ENCODE peak calls at places on chromosome 3, in seven cellular contexts. One of them, this sample, is unnamed.

GRCh38 chr3:196968233-196969000 is at the start of gene PIGZ:
- DNase-seq in pancreas: peak; percentile 27
- DNase-seq in MM.1S: peak; percentile 70
- DNase-seq in testis: no peak
- DNase-seq in fibroblast of lung: peak; percentile 27
- DNase-seq in mammary epithelial cell: peak; percentile 30
- DNase-seq in breast epithelium: no peak
- DNase-seq in this sample: peak; percentile 77

GRCh38 chr3:29240248-29240647 is 40.6 kb upstream of the RBMS3 start:
- DNase-seq in mammary epithelial cell: peak; percentile 34
- DNase-seq in MM.1S: no peak
- DNase-seq in fibroblast of lung: peak; percentile 77
- DNase-seq in breast epithelium: no peak
- DNase-seq in pancreas: no peak
- DNase-seq in testis: no peak
- DNase-seq in this sample: no peak

GRCh38 chr3:12884104-12884742 is 42.9 kb upstream of the RPL32 start:
- DNase-seq in fibroblast of lung: peak; percentile 46
- DNase-seq in mammary epithelial cell: no peak
- DNase-seq in pancreas: no peak
- DNase-seq in testis: peak; percentile 64
- DNase-seq in MM.1S: no peak
- DNase-seq in breast epithelium: peak; percentile 48
- DNase-seq in this sample: no peak

GRCh38 chr3:42655980-42656679 is 2.6 kb downstream of the ZBTB47 start:
- DNase-seq in mammary epithelial cell: peak; percentile 24
- DNase-seq in fibroblast of lung: peak; percentile 70
- DNase-seq in MM.1S: no peak
- DNase-seq in pancreas: no peak
- DNase-seq in breast epithelium: no peak
- DNase-seq in testis: no peak
- DNase-seq in this sample: no peak

GRCh38 chr3:120708408-120708807 is 26.4 kb upstream of the HGD start:
- DNase-seq in breast epithelium: no peak
- DNase-seq in MM.1S: no peak
- DNase-seq in testis: no peak
- DNase-seq in pancreas: no peak
- DNase-seq in mammary epithelial cell: no peak
- DNase-seq in fibroblast of lung: no peak
- DNase-seq in this sample: no peak

GRCh38 chr3:133948996-133949395 is 53.3 kb upstream of the RAB6B start:
- DNase-seq in breast epithelium: no peak
- DNase-seq in pancreas: no peak
- DNase-seq in mammary epithelial cell: no peak
- DNase-seq in MM.1S: no peak
- DNase-seq in fibroblast of lung: no peak
- DNase-seq in testis: no peak
- DNase-seq in this sample: no peak

GRCh38 chr3:128322030-128323022 is 144.4 kb downstream of the DNAJB8 start:
- DNase-seq in mammary epithelial cell: peak; percentile 20
- DNase-seq in fibroblast of lung: peak; percentile 29
- DNase-seq in MM.1S: peak; percentile 11
- DNase-seq in testis: peak; percentile 71
- DNase-seq in breast epithelium: peak; percentile 7
- DNase-seq in pancreas: peak; percentile 73
- DNase-seq in this sample: peak; percentile 93

GRCh38 chr3:150180349-150180748 is 209.7 kb upstream of the PFN2 start:
- DNase-seq in pancreas: peak; percentile 57
- DNase-seq in fibroblast of lung: peak; percentile 78
- DNase-seq in MM.1S: no peak
- DNase-seq in breast epithelium: no peak
- DNase-seq in mammary epithelial cell: no peak
- DNase-seq in testis: no peak
- DNase-seq in this sample: no peak

GRCh38 chr3:16888785-16889607 is 4.2 kb downstream of the PLCL2 start:
- DNase-seq in MM.1S: peak; percentile 76
- DNase-seq in testis: no peak
- DNase-seq in breast epithelium: no peak
- DNase-seq in pancreas: no peak
- DNase-seq in fibroblast of lung: no peak
- DNase-seq in mammary epithelial cell: no peak
- DNase-seq in this sample: no peak

GRCh38 chr3:123791898-123792297 is 92.2 kb downstream of the MYLK start:
- DNase-seq in breast epithelium: no peak
- DNase-seq in testis: no peak
- DNase-seq in fibroblast of lung: peak; percentile 60
- DNase-seq in pancreas: no peak
- DNase-seq in MM.1S: no peak
- DNase-seq in mammary epithelial cell: no peak
- DNase-seq in this sample: no peak

GRCh38 chr3:190644766-190645165 is 130.9 kb downstream of the IL1RAP start:
- DNase-seq in fibroblast of lung: peak; percentile 48
- DNase-seq in mammary epithelial cell: peak; percentile 8
- DNase-seq in pancreas: no peak
- DNase-seq in MM.1S: no peak
- DNase-seq in testis: no peak
- DNase-seq in breast epithelium: no peak
- DNase-seq in this sample: no peak

GRCh38 chr3:178003756-178004155 is 532.5 kb upstream of the KCNMB2 start:
- DNase-seq in testis: no peak
- DNase-seq in mammary epithelial cell: peak; percentile 17
- DNase-seq in pancreas: no peak
- DNase-seq in fibroblast of lung: no peak
- DNase-seq in MM.1S: no peak
- DNase-seq in breast epithelium: no peak
- DNase-seq in this sample: no peak

GRCh38 chr3:123194552-123194951 is 7.2 kb upstream of the SEC22A start:
- DNase-seq in fibroblast of lung: no peak
- DNase-seq in testis: peak; percentile 20
- DNase-seq in mammary epithelial cell: no peak
- DNase-seq in MM.1S: no peak
- DNase-seq in breast epithelium: no peak
- DNase-seq in pancreas: no peak
- DNase-seq in this sample: peak; percentile 97

GRCh38 chr3:195460355-195460754 is 17.5 kb upstream of the ACAP2 start:
- DNase-seq in testis: no peak
- DNase-seq in fibroblast of lung: no peak
- DNase-seq in pancreas: no peak
- DNase-seq in mammary epithelial cell: no peak
- DNase-seq in breast epithelium: no peak
- DNase-seq in MM.1S: no peak
- DNase-seq in this sample: no peak

GRCh38 chr3:188090626-188091309 is 63.2 kb upstream of the LPP start:
- DNase-seq in mammary epithelial cell: no peak
- DNase-seq in fibroblast of lung: no peak
- DNase-seq in testis: no peak
- DNase-seq in pancreas: no peak
- DNase-seq in breast epithelium: no peak
- DNase-seq in MM.1S: peak; percentile 2
- DNase-seq in this sample: no peak
- H3K27ac ChIP-seq in mammary epithelial cell: no peak overlapping the region
- H3K27ac ChIP-seq in fibroblast of lung: no peak overlapping the region
- H3K27ac ChIP-seq in testis: no peak overlapping the region
- H3K27ac ChIP-seq in pancreas: no peak overlapping the region
- H3K27ac ChIP-seq in breast epithelium: no peak overlapping the region
- H3K27ac ChIP-seq in MM.1S: no peak overlapping the region
- H3K27ac ChIP-seq in this sample: no peak overlapping the region

GRCh38 chr3:99013077-99013476 is 111.6 kb upstream of the DCBLD2 start:
- DNase-seq in mammary epithelial cell: no peak
- DNase-seq in fibroblast of lung: no peak
- DNase-seq in breast epithelium: no peak
- DNase-seq in testis: no peak
- DNase-seq in pancreas: no peak
- DNase-seq in MM.1S: no peak
- DNase-seq in this sample: no peak
- TF ChIP-seq CTCF in mammary epithelial cell: no peak
- TF ChIP-seq CTCF in fibroblast of lung: peak; percentile 32
- TF ChIP-seq CTCF in breast epithelium: no peak
- TF ChIP-seq CTCF in testis: no peak
- TF ChIP-seq CTCF in pancreas: no peak
- TF ChIP-seq CTCF in MM.1S: no peak
- TF ChIP-seq CTCF in this sample: peak; percentile 42

GRCh38 chr3:73432723-73433032 is 192.1 kb downstream of the PDZRN3 start:
- DNase-seq in pancreas: no peak
- DNase-seq in mammary epithelial cell: no peak
- DNase-seq in MM.1S: no peak
- DNase-seq in breast epithelium: no peak
- DNase-seq in testis: no peak
- DNase-seq in fibroblast of lung: no peak
- DNase-seq in this sample: no peak
- H3K4me1 ChIP-seq in pancreas: no peaks in the 10 kb centered on the region
- H3K4me1 ChIP-seq in mammary epithelial cell: no peaks in the 10 kb centered on the region
- H3K4me1 ChIP-seq in MM.1S: peaks cover 3% of the 10 kb centered on the region
- H3K4me1 ChIP-seq in breast epithelium: peaks cover 7% of the 10 kb centered on the region
- H3K4me1 ChIP-seq in testis: peaks cover 3% of the 10 kb centered on the region
- H3K4me1 ChIP-seq in fibroblast of lung: peaks cover 3% of the 10 kb centered on the region
- H3K4me1 ChIP-seq in this sample: peaks cover 2% of the 10 kb centered on the region

GRCh38 chr3:14880486-14881179 is 61.9 kb downstream of the FGD5 start:
- DNase-seq in mammary epithelial cell: no peak
- DNase-seq in testis: no peak
- DNase-seq in fibroblast of lung: no peak
- DNase-seq in MM.1S: no peak
- DNase-seq in pancreas: no peak
- DNase-seq in breast epithelium: no peak
- DNase-seq in this sample: no peak
- H3K27ac ChIP-seq in mammary epithelial cell: no peak overlapping the region
- H3K27ac ChIP-seq in testis: no peak overlapping the region
- H3K27ac ChIP-seq in fibroblast of lung: no peak overlapping the region
- H3K27ac ChIP-seq in MM.1S: no peak overlapping the region
- H3K27ac ChIP-seq in pancreas: no peak overlapping the region
- H3K27ac ChIP-seq in breast epithelium: no peak overlapping the region
- H3K27ac ChIP-seq in this sample: no peak overlapping the region

DNA sequence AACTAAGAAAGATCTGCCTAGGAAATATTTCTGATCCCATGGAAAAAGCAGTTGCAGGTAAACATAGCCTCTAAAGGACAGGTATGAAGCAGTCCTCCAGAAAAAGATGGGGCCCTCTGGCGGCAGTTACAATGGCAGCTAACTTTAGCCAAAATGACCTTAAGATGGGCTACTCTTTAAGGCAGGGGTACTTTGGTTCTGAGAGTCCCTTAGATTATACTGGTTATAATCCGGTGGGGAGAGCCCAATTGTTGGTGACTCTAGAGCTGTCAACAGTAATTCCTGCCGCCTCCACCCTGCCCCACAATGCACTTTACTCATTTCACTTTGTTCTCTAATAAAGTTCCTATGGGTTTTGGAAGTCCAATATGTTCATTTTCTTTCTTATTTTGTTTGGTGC is 412.8 kb upstream of the WNT5A start:
- DNase-seq in pancreas: peak; percentile 18
- DNase-seq in MM.1S: no peak
- DNase-seq in breast epithelium: no peak
- DNase-seq in mammary epithelial cell: peak; percentile 6
- DNase-seq in fibroblast of lung: no peak
- DNase-seq in testis: no peak
- DNase-seq in this sample: peak; percentile 82
- TF ChIP-seq CTCF in pancreas: peak; percentile 34
- TF ChIP-seq CTCF in MM.1S: peak; percentile 23
- TF ChIP-seq CTCF in breast epithelium: no peak
- TF ChIP-seq CTCF in mammary epithelial cell: peak; percentile 62
- TF ChIP-seq CTCF in fibroblast of lung: peak; percentile 31
- TF ChIP-seq CTCF in testis: no peak
- TF ChIP-seq CTCF in this sample: peak; percentile 82

DNA sequence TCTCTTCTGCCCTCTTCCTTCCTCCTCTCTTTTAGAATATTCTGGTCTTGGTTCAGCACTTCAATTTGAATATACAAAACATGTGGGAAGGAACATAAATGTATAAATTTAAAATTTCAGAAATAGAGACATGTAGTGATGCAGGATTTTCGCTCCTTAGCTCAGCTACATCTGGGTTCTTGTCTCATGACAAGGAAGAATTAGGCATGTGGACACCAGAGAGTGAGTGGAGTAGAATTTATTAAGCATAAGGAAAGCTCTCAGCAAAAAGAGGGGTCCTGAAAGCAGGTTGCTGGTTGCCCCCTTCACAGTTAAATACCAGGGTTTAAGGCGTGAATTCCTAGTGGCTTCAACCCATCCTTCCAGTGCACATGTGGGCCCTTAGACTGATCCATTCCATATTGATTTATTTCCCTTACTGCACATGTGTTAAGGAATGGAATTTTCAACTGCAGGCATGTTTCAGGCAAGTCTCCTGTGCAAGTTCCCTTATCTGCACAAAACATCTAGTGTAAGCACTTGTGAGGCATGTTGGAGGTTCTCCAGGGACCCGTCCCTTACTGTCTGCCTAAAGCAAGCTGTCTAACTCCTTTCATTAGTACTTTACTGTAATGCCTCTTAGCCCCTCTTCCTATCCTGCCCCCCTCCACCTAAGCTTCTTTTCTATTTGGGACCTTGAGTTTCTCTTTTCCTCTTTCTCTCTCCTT is 133.2 kb upstream of the STRIT1 start:
- DNase-seq in pancreas: no peak
- DNase-seq in mammary epithelial cell: peak; percentile 31
- DNase-seq in MM.1S: no peak
- DNase-seq in fibroblast of lung: peak; percentile 59
- DNase-seq in breast epithelium: no peak
- DNase-seq in testis: no peak
- DNase-seq in this sample: no peak
- H3K4me1 ChIP-seq in pancreas: no peaks in the 10 kb centered on the region
- H3K4me1 ChIP-seq in mammary epithelial cell: peaks cover 9% of the 10 kb centered on the region
- H3K4me1 ChIP-seq in MM.1S: no peaks in the 10 kb centered on the region
- H3K4me1 ChIP-seq in fibroblast of lung: no peaks in the 10 kb centered on the region
- H3K4me1 ChIP-seq in breast epithelium: no peaks in the 10 kb centered on the region
- H3K4me1 ChIP-seq in testis: no peaks in the 10 kb centered on the region
- H3K4me1 ChIP-seq in this sample: no peaks in the 10 kb centered on the region

DNA sequence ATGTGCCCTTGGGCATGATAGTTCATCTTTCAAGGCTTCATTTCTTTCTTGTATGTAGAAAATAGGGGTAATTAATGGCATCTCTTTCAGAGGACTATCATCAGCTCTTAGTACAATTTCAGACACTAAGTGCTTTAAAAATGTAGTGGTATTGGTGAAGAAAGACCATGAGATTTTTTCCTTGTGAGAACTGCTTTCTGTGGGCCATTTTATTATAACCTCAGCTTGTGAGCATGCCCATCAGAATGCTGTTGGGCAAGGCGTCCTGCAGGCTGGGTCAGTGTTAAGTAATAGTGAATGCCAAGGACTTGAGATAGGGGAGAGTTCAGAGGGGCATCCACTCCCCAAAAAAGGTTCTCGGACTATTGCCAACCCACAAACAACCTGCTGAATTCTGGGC is 187.9 kb downstream of the GHSR start:
- DNase-seq in pancreas: no peak
- DNase-seq in fibroblast of lung: peak; percentile 86
- DNase-seq in breast epithelium: no peak
- DNase-seq in testis: no peak
- DNase-seq in mammary epithelial cell: peak; percentile 56
- DNase-seq in MM.1S: no peak
- DNase-seq in this sample: no peak
- H3K27ac ChIP-seq in pancreas: no peak overlapping the region
- H3K27ac ChIP-seq in fibroblast of lung: no peak overlapping the region
- H3K27ac ChIP-seq in breast epithelium: peak overlapping the region; percentile 70
- H3K27ac ChIP-seq in testis: no peak overlapping the region
- H3K27ac ChIP-seq in mammary epithelial cell: no peak overlapping the region
- H3K27ac ChIP-seq in MM.1S: no peak overlapping the region
- H3K27ac ChIP-seq in this sample: no peak overlapping the region

GRCh38 chr3:8702560-8702959 is 31.0 kb upstream of the CAV3 start:
- DNase-seq in fibroblast of lung: no peak
- DNase-seq in MM.1S: no peak
- DNase-seq in testis: no peak
- DNase-seq in breast epithelium: no peak
- DNase-seq in pancreas: no peak
- DNase-seq in mammary epithelial cell: no peak
- DNase-seq in this sample: peak; percentile 84
- TF ChIP-seq CTCF in fibroblast of lung: peak; percentile 40
- TF ChIP-seq CTCF in MM.1S: peak; percentile 29
- TF ChIP-seq CTCF in testis: no peak
- TF ChIP-seq CTCF in breast epithelium: no peak
- TF ChIP-seq CTCF in pancreas: no peak
- TF ChIP-seq CTCF in mammary epithelial cell: peak; percentile 32
- TF ChIP-seq CTCF in this sample: peak; percentile 83